ENCODE peak calls at places on chromosomes 2 and 18, in seven cellular contexts. H, A, D, L, J, I and P are unnamed samples.

GRCh38 chr2:118249970-118250369 is 161.7 kb downstream of the INSIG2 start:
- DNase-seq in L (no peak), A (no peak), D (no peak), J (no peak), H (peak; percentile 62), I (no peak), P (no peak)

GRCh38 chr2:27494944-27495554 is at the start of gene FNDC4:
- DNase-seq in I (no peak), J (peak; percentile 51), A (no peak), L (peak; percentile 67), H (no peak), D (peak; percentile 55), P (peak; percentile 41)

GRCh38 chr2:170648037-170648436 is 67.1 kb upstream of the SP5 start:
- DNase-seq in H (no peak), J (no peak), I (no peak), A (no peak), L (no peak), D (no peak), P (no peak)

GRCh38 chr2:138395565-138396306 is 105.8 kb upstream of the SPOPL start:
- DNase-seq in H (peak; percentile 90), D (peak; percentile 73), J (no peak), L (no peak), A (no peak), I (no peak), P (no peak)

GRCh38 chr2:178385595-178386148 is 65.3 kb downstream of the PRKRA start:
- DNase-seq in H (no peak), I (no peak), D (no peak), J (no peak), L (no peak), A (no peak), P (no peak)

GRCh38 chr2:118750959-118751565 is 96.4 kb downstream of the EN1 start:
- DNase-seq in I (no peak), L (no peak), H (peak; percentile 94), J (no peak), D (no peak), A (no peak), P (no peak)

GRCh38 chr18:34514957-34515356 is 195.1 kb upstream of the DTNA start:
- DNase-seq in L (no peak), A (no peak), H (no peak), J (no peak), D (no peak), I (no peak), P (no peak)

GRCh38 chr2:128310094-128310716 is 8.5 kb downstream of the HS6ST1 start:
- DNase-seq in A (no peak), I (peak; percentile 60), H (no peak), J (peak; percentile 43), D (peak; percentile 21), L (peak; percentile 53), P (no peak)

GRCh38 chr18:76847926-76848325 is 25.6 kb downstream of the ZNF236 start:
- DNase-seq in D (no peak), H (no peak), L (no peak), I (no peak), A (no peak), J (no peak), P (peak; percentile 37)

GRCh38 chr2:98900721-98901120 is 35.3 kb downstream of the CRACDL start:
- DNase-seq in J (peak; percentile 39), D (no peak), I (peak; percentile 86), H (no peak), A (no peak), L (no peak), P (no peak)

GRCh38 chr18:50099725-50100414 is 95.1 kb downstream of the MYO5B start:
- DNase-seq in D (no peak), A (peak; percentile 37), I (no peak), H (peak; percentile 98), L (no peak), J (no peak), P (no peak)

GRCh38 chr18:48563027-48563426 is 24.2 kb downstream of the CTIF start:
- DNase-seq in L (no peak), H (peak; percentile 73), D (peak; percentile 49), I (no peak), J (no peak), A (no peak), P (no peak)

GRCh38 chr2:40367652-40368051 is 84.2 kb downstream of the SLC8A1 start:
- DNase-seq in H (peak; percentile 51), J (no peak), I (no peak), L (no peak), A (no peak), D (no peak), P (no peak)

GRCh38 chr2:240402566-240403295 is 32.7 kb upstream of the GPC1 start:
- DNase-seq in A (no peak), D (peak; percentile 9), J (peak; percentile 35), H (no peak), L (no peak), I (peak; percentile 48), P (no peak)

GRCh38 chr18:47286776-47287410 is 35.4 kb upstream of the SKOR2 start:
- DNase-seq in H (no peak), J (no peak), A (no peak), L (no peak), D (no peak), I (no peak), P (no peak)

DNA sequence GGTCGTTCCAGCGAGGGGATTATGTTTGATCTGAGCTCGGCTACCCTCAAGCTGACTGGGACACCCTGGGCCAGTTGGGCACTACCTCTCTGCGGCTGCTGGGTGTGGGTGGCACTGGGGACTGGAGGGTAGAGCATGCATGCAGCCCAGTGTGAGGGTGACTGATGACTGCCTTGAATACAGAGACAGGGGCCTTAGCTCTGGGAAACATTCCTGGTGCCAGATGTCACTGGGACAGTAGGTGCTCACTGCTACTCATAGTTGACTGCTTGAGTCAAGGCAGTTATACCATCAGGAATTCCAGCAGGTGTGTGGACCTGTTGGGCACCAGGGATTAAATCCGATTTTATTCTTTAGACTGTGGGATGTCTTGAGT is 33.6 kb upstream of the ATP6V1B1 start:
- DNase-seq in H (no peak), L (no peak), A (no peak), D (no peak), J (no peak), I (no peak), P (no peak)
- H3K4me3 ChIP-seq in H (no peak overlapping the region), L (peak overlapping the region; percentile 68), A (no peak overlapping the region), D (no peak overlapping the region), J (no peak overlapping the region), I (peak overlapping the region; percentile 57), P (peak overlapping the region; percentile 78)

GRCh38 chr2:215958231-215958630 is 55.1 kb downstream of the MREG start:
- DNase-seq in L (no peak), D (no peak), A (no peak), H (no peak), J (no peak), I (no peak), P (no peak)
- H3K4me1 ChIP-seq in L (no peaks in the 10 kb centered on the region), D (no peaks in the 10 kb centered on the region), A (peaks cover 4% of the 10 kb centered on the region), H (no peaks in the 10 kb centered on the region), J (no peaks in the 10 kb centered on the region), I (no peaks in the 10 kb centered on the region), P (no peaks in the 10 kb centered on the region)

DNA sequence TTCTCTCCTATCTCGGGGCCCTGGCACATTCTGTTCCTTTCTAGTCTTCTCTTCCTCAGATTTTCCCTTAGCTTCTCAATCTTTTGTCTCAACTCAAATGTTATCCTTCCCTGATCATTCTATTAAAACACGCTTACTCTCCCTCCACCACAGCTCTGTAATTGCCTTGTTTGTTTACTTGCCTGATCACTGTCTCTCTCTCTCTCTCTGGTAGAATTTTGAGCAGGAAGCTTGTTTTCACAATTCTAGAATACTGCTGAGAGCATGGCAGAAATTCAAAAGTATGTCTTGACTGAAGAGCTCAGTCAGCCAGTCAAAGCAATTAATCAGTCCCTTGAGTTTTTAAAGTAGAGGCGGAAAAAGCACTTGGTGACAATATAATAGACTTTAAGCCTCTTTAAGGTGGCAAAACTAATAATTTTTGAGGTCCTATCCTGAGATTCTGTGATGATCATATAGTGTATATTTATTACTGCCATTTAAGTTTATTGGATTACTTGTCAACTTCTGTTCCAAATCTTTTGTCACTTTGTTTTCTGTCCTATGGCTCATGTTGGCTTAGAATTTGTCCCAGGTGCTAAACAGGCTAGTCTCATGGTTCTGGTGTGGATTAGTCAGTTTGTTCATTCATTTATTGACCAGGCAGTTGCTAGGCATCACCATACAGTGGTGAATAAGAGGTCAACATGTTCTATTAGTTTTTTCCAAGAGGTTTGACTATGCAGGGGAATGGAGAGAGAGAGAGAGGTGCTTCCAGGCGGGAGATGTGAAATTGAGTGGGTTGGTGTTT is 2.3 kb downstream of the PSMD1 start:
- DNase-seq in L (no peak), H (peak; percentile 62), I (no peak), D (no peak), A (peak; percentile 40), J (no peak), P (no peak)
- H3K4me3 ChIP-seq in L (no peak overlapping the region), H (peak overlapping the region; percentile 54), I (no peak overlapping the region), D (no peak overlapping the region), A (no peak overlapping the region), J (no peak overlapping the region), P (no peak overlapping the region)

GRCh38 chr2:100151310-100151709 is 8.9 kb upstream of the AFF3 start:
- DNase-seq in I (no peak), H (no peak), D (no peak), A (no peak), L (no peak), J (no peak), P (no peak)

GRCh38 chr2:100140582-100140981 is 1.8 kb downstream of the AFF3 start:
- DNase-seq in A (no peak), I (no peak), H (no peak), L (no peak), D (no peak), J (no peak), P (no peak)

GRCh38 chr2:100141906-100142305 is 484 bp downstream of the AFF3 start:
- DNase-seq in I (no peak), A (no peak), L (no peak), J (no peak), H (no peak), D (no peak), P (no peak)

GRCh38 chr2:100142393-100142792 is at the start of gene AFF3:
- DNase-seq in L (no peak), A (peak; percentile 6), I (no peak), H (no peak), D (no peak), J (peak; percentile 60), P (no peak)

GRCh38 chr2:100145893-100146753 is 3.7 kb upstream of the AFF3 start:
- DNase-seq in L (no peak), D (no peak), A (no peak), H (no peak), I (no peak), J (no peak), P (no peak)
- H3K4me1 ChIP-seq in L (no peaks in the 10 kb centered on the region), D (no peaks in the 10 kb centered on the region), A (no peaks in the 10 kb centered on the region), H (no peaks in the 10 kb centered on the region), I (no peaks in the 10 kb centered on the region), J (peaks cover 12% of the 10 kb centered on the region), P (no peaks in the 10 kb centered on the region)

GRCh38 chr2:202031261-202031986 is 2.2 kb upstream of the FZD7 start:
- DNase-seq in A (no peak), I (no peak), L (no peak), J (no peak), D (no peak), H (no peak), P (no peak)
- H3K4me3 ChIP-seq in A (no peak overlapping the region), I (peak overlapping the region; percentile 72), L (peak overlapping the region; percentile 79), J (no peak overlapping the region), D (no peak overlapping the region), H (no peak overlapping the region), P (no peak overlapping the region)

DNA sequence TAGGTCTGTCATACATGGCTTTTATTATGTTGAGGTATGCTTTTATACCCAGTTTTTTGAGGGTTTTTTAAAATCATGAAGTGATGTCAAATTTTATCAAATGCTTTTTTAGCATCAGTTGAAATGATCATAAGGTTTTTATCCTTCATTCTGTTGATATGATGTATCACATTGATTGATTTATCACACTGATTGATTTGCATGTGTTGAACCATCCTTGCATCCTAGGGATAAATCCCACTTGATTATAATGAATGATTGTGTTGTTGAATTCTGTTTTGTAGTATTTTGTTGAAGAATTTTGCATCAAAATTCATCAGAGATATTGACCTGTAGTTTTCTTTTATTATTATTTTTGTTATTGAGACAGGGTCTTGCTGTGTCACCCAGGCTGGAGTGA is 68.2 kb downstream of the LIMS1 start:
- DNase-seq in I (no peak), H (no peak), D (no peak), J (no peak), A (no peak), L (no peak), P (no peak)
- H3K4me1 ChIP-seq in I (peaks cover 2% of the 10 kb centered on the region), H (peaks cover 9% of the 10 kb centered on the region), D (no peaks in the 10 kb centered on the region), J (no peaks in the 10 kb centered on the region), A (no peaks in the 10 kb centered on the region), L (peaks cover 6% of the 10 kb centered on the region), P (no peaks in the 10 kb centered on the region)